ENCODE peak calls at places on chromosomes 3 and 15, in six cellular contexts. B is AG08396; W is stimulated activated CD4-positive, alpha-beta T cell treated with anti-CD3 and anti-CD28 coated beads, Interleukin-15, amount 100 ng/mL, for 24 hours; X is anterior cingulate cortex; K is GM12891; F is astrocyte of the spinal cord. L is an unnamed sample.

GRCh38 chr3:152302521-152303021 is 33.8 kb downstream of the MBNL1 start:
- DNase-seq in B (peak), W (no peak), X (no peak), K (no peak), F (peak), L (no peak)

GRCh38 chr15:23424111-23424904 is 22.7 kb downstream of the GOLGA6L2 start:
- DNase-seq in B (no peak), W (no peak), X (no peak), K (no peak), F (no peak), L (no peak)

GRCh38 chr3:167885277-167885676 is 149.8 kb downstream of the SERPINI1 start:
- DNase-seq in B (no peak), W (no peak), X (no peak), K (no peak), F (no peak), L (no peak)

GRCh38 chr3:192907784-192908183 is 9.9 kb downstream of the MB21D2 start:
- DNase-seq in B (no peak), W (no peak), X (no peak), K (no peak), F (no peak), L (no peak)

GRCh38 chr15:28181386-28181785 is 82.3 kb upstream of the OCA2 start:
- DNase-seq in B (no peak), W (no peak), X (no peak), K (no peak), F (no peak), L (no peak)

GRCh38 chr3:184005981-184006507 is 11.6 kb downstream of the ABCC5 start:
- DNase-seq in B (peak), W (peak), X (no peak), K (peak), F (peak), L (peak)

GRCh38 chr3:38232701-38233100 is 32.9 kb upstream of the SLC22A13 start:
- DNase-seq in B (no peak), W (no peak), X (no peak), K (no peak), F (no peak), L (no peak)

GRCh38 chr3:115861166-115861733 is 237.9 kb downstream of the GAP43 start:
- DNase-seq in B (no peak), W (no peak), X (no peak), K (no peak), F (no peak), L (no peak)

GRCh38 chr3:186464424-186465093 is 79.6 kb downstream of the CRYGS start:
- DNase-seq in B (no peak), W (no peak), X (no peak), K (no peak), F (no peak), L (no peak)

GRCh38 chr3:125202197-125202596 is 10.4 kb downstream of the SLC12A8 start:
- DNase-seq in B (no peak), W (no peak), X (no peak), K (no peak), F (peak), L (no peak)

GRCh38 chr3:126925411-126926171 is 57.3 kb upstream of the PLXNA1 start:
- DNase-seq in B (no peak), W (no peak), X (no peak), K (no peak), F (no peak), L (peak)

GRCh38 chr3:17442332-17443049 is 299.9 kb downstream of the TBC1D5 start:
- DNase-seq in B (no peak), W (no peak), X (no peak), K (no peak), F (peak), L (peak)

GRCh38 chr3:11195721-11196332 is 41.5 kb downstream of the HRH1 start:
- DNase-seq in B (peak), W (peak), X (no peak), K (no peak), F (peak), L (peak)

GRCh38 chr15:80567721-80568157 is 127.4 kb upstream of the ABHD17C start:
- DNase-seq in B (peak), W (peak), X (no peak), K (no peak), F (peak), L (peak)

GRCh38 chr3:15495461-15496340 is 25.8 kb downstream of the COLQ start:
- DNase-seq in B (no peak), W (no peak), X (no peak), K (no peak), F (no peak), L (peak)

GRCh38 chr3:9037113-9037715 is 73.9 kb upstream of the RAD18 start:
- DNase-seq in B (no peak), W (no peak), X (no peak), K (no peak), F (no peak), L (no peak)

GRCh38 chr15:77702211-77702957 is 69.7 kb upstream of the LINGO1 start:
- DNase-seq in B (peak), W (peak), X (no peak), K (peak), F (peak), L (peak)

GRCh38 chr15:85414495-85414894 is 34.1 kb downstream of the AKAP13 start:
- DNase-seq in B (no peak), W (no peak), X (no peak), K (no peak), F (peak), L (no peak)

GRCh38 chr3:140349938-140350337 is 327.9 kb upstream of the TRIM42 start:
- DNase-seq in B (no peak), W (no peak), X (no peak), K (no peak), F (no peak), L (no peak)

GRCh38 chr3:123344175-123344908 is 104.5 kb downstream of the ADCY5 start:
- DNase-seq in B (peak), W (no peak), X (no peak), K (no peak), F (peak), L (peak)

GRCh38 chr3:129505341-129505740 is 23.1 kb upstream of the RHO start:
- DNase-seq in B (no peak), W (no peak), X (no peak), K (no peak), F (no peak), L (no peak)

GRCh38 chr3:186298876-186299275 is 63.2 kb downstream of the DGKG start:
- DNase-seq in B (no peak), W (no peak), X (no peak), K (no peak), F (no peak), L (peak)

GRCh38 chr15:88800026-88800425 is 3.2 kb upstream of the ACAN start:
- DNase-seq in B (peak), W (no peak), X (no peak), K (no peak), F (peak), L (peak)

GRCh38 chr15:57476533-57476975 is 100.2 kb downstream of the CGNL1 start:
- DNase-seq in B (peak), W (no peak), X (no peak), K (no peak), F (peak), L (no peak)

GRCh38 chr3:172224560-172225214 is 185.3 kb downstream of the FNDC3B start:
- DNase-seq in B (no peak), W (no peak), X (no peak), K (no peak), F (no peak), L (no peak)

GRCh38 chr15:92801774-92802464 is 98.2 kb upstream of the CHD2 start:
- DNase-seq in B (peak), W (no peak), X (no peak), K (no peak), F (peak), L (peak)

GRCh38 chr3:11391930-11392688 is 119.9 kb downstream of the ATG7 start:
- DNase-seq in B (no peak), W (no peak), X (no peak), K (no peak), F (peak), L (peak)

L was measured in Daoy.